ENCODE peak calls at places on chromosomes 16 and 17, in seven cellular contexts. N, Q, A, E, R, I and X are unnamed samples.

GRCh38 chr16:68960910-68961309 is 117.6 kb downstream of the TANGO6 start:
- DNase-seq in Q (no peak), A (no peak), I (no peak), R (no peak), E (no peak), N (no peak), X (no peak)

GRCh38 chr17:44911133-44912001 is 3.9 kb downstream of the GFAP start:
- DNase-seq in Q (peak; percentile 56), A (peak; percentile 93), N (no peak), I (no peak), E (peak; percentile 19), R (no peak), X (no peak)

GRCh38 chr17:82536220-82537201 is 17.0 kb downstream of the FOXK2 start:
- DNase-seq in N (no peak), I (no peak), R (no peak), E (peak; percentile 52), A (no peak), Q (no peak), X (no peak)

GRCh38 chr17:43608313-43608712 is 53.4 kb downstream of the MEOX1 start:
- DNase-seq in Q (no peak), R (no peak), N (peak; percentile 22), I (no peak), A (no peak), E (no peak), X (no peak)

GRCh38 chr17:37430051-37430591 is 23.4 kb downstream of the TADA2A start:
- DNase-seq in I (no peak), R (no peak), A (no peak), N (no peak), Q (no peak), E (no peak), X (no peak)

GRCh38 chr17:57519199-57519598 is 225.9 kb downstream of the CCDC182 start:
- DNase-seq in Q (no peak), A (no peak), N (no peak), E (no peak), I (no peak), R (no peak), X (no peak)

GRCh38 chr17:59504821-59505220 is 60.6 kb upstream of the DHX40 start:
- DNase-seq in E (no peak), R (peak; percentile 59), Q (no peak), I (no peak), A (no peak), N (no peak), X (no peak)

GRCh38 chr16:71537643-71538042 is 11.4 kb downstream of the CHST4 start:
- DNase-seq in I (no peak), R (no peak), E (no peak), Q (peak; percentile 67), A (peak; percentile 82), N (no peak), X (no peak)

GRCh38 chr16:88282221-88283041 is 100.3 kb upstream of the ZNF469 start:
- DNase-seq in R (no peak), A (no peak), E (no peak), I (no peak), Q (no peak), N (no peak), X (no peak)

GRCh38 chr17:32486701-32487459 is at the start of gene CDK5R1:
- DNase-seq in A (peak; percentile 84), E (no peak), N (no peak), I (peak; percentile 84), R (peak; percentile 89), Q (peak; percentile 53), X (no peak)

GRCh38 chr16:12057276-12057675 is 80.7 kb downstream of the SNX29 start:
- DNase-seq in A (peak; percentile 14), N (no peak), Q (no peak), I (no peak), R (no peak), E (no peak), X (no peak)

GRCh38 chr16:55568151-55568693 is 1.7 kb downstream of the CAPNS2 start:
- DNase-seq in Q (no peak), N (no peak), I (no peak), E (no peak), R (no peak), A (no peak), X (no peak)

GRCh38 chr17:9729034-9729650 is 62.2 kb downstream of the DHRS7C start:
- DNase-seq in A (peak; percentile 67), R (no peak), Q (peak; percentile 56), I (no peak), N (no peak), E (peak; percentile 30), X (no peak)

GRCh38 chr17:77466140-77466539 is 325.4 kb downstream of the SEC14L1 start:
- DNase-seq in N (no peak), R (no peak), A (peak; percentile 97), I (no peak), E (no peak), Q (no peak), X (no peak)

GRCh38 chr17:8997994-8998628 is 23.2 kb upstream of the NTN1 start:
- DNase-seq in I (peak; percentile 17), N (no peak), Q (peak; percentile 73), R (no peak), A (peak; percentile 83), E (peak; percentile 48), X (no peak)

GRCh38 chr17:4465786-4466185 is 32.0 kb downstream of the SPNS3 start:
- DNase-seq in E (no peak), I (no peak), N (no peak), A (no peak), R (no peak), Q (no peak), X (no peak)

GRCh38 chr16:29748077-29748759 is 2.4 kb upstream of the C16orf54 start:
- DNase-seq in R (no peak), A (no peak), N (no peak), E (no peak), I (no peak), Q (no peak), X (no peak)